ENCODE peak calls at places on chromosomes 11 and 22, in five cellular contexts. F, Z, N, G and W are unnamed samples.

GRCh38 chr11:88383446-88383845 is 45.9 kb upstream of the CTSC start:
- DNase-seq in G (no peak), N (no peak), Z (no peak), F (no peak), W (no peak)

GRCh38 chr11:128463386-128463829 is 124.0 kb downstream of the ETS1 start:
- DNase-seq in N (no peak), Z (no peak), F (no peak), G (no peak), W (no peak)

GRCh38 chr22:41799486-41800347 is 762 bp upstream of the CCDC134 start:
- DNase-seq in Z (peak), N (no peak), G (peak), F (no peak), W (peak)

GRCh38 chr22:42955842-42956241 is 59.1 kb downstream of the PACSIN2 start:
- DNase-seq in F (no peak), G (no peak), Z (no peak), N (no peak), W (no peak)

GRCh38 chr22:42805016-42805997 is 51.8 kb downstream of the ARFGAP3 start:
- DNase-seq in G (no peak), N (no peak), F (no peak), Z (no peak), W (no peak)

GRCh38 chr11:27218498-27219038 is 144.4 kb downstream of the CCDC34 start:
- DNase-seq in N (no peak), Z (no peak), G (no peak), F (peak), W (no peak)

GRCh38 chr11:108561535-108561991 is 32.0 kb downstream of the EXPH5 start:
- DNase-seq in Z (no peak), N (no peak), F (no peak), G (no peak), W (no peak)

GRCh38 chr11:134126197-134126822 is 57.4 kb downstream of the JAM3 start:
- DNase-seq in G (no peak), F (peak), Z (no peak), N (no peak), W (no peak)

GRCh38 chr11:83574516-83574915 is 288.3 kb upstream of the CCDC90B start:
- DNase-seq in F (no peak), N (no peak), Z (no peak), G (no peak), W (no peak)

GRCh38 chr22:46098525-46099475 is 51.5 kb upstream of the PPARA start:
- DNase-seq in G (no peak), N (no peak), Z (no peak), F (no peak), W (no peak)

GRCh38 chr11:107457205-107457557 is 444 bp downstream of the CWF19L2 start:
- DNase-seq in N (peak), F (no peak), G (peak), Z (no peak), W (no peak)

GRCh38 chr11:107453594-107454286 is 3.9 kb downstream of the CWF19L2 start:
- DNase-seq in N (no peak), F (no peak), Z (no peak), G (no peak), W (no peak)

GRCh38 chr11:107457558-107458271 is at the start of gene CWF19L2:
- DNase-seq in N (peak), G (peak), Z (peak), F (peak), W (peak)
- TF ChIP-seq CTCF in N (no peak), G (no peak), Z (no peak), F (no peak), W (no peak)

GRCh38 chr22:50456026-50456425 is 18.8 kb downstream of the SBF1 start:
- DNase-seq in N (no peak), G (no peak), Z (no peak), F (no peak), W (no peak)

GRCh38 chr22:50455201-50455600 is 19.6 kb downstream of the SBF1 start:
- DNase-seq in F (no peak), G (no peak), N (no peak), Z (no peak), W (no peak)

GRCh38 chr22:50454556-50455075 is 20.2 kb downstream of the SBF1 start:
- DNase-seq in G (no peak), Z (no peak), N (no peak), F (no peak), W (no peak)

GRCh38 chr22:50459016-50459415 is 15.8 kb downstream of the SBF1 start:
- DNase-seq in N (no peak), G (no peak), Z (no peak), F (no peak), W (no peak)

DNA sequence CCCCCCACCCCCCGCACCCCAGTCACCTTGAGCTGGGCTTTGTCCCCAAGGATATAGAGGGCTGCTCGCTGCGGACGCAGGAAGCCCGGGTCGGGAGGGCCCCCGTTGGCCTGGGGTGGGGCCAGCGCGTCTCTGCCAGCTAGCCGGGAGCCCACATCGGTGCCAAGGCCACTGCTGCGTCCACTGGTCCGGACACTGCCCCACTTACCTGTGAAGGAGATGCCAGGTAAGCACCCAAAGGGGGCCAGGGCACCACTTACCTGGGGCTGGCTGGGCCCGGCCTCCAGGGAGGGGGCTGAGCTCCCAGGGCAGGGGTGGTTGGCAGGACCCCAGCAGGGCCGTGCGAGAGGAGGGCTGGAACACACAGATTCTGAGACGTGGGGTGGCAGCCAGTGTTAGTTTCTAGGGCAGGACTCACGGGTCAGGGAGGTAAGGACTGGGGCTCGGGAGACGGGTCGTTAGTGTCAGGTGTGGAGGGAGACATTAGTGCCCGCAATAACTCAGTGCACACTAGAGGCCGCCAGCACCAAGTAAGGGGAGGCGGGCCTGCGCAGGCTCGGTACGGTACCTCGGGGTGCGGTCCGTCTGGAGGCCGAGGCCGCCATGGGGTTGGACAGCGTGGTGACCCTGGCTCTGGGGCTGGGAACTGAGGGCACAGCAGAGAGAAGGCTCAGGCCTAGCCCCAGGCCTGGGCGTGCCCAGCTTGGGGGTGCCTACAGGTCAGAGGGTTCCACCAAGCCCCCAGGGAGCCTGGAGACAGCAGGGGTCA is 18.2 kb downstream of the SBF1 start:
- DNase-seq in F (no peak), N (no peak), G (no peak), Z (no peak), W (no peak)
- TF ChIP-seq CTCF in F (peak), N (no peak), G (peak), Z (no peak), W (no peak)

GRCh38 chr11:61183645-61184044 is 19.7 kb upstream of the PGA3 start:
- DNase-seq in G (no peak), Z (no peak), N (no peak), F (no peak), W (no peak)
- TF ChIP-seq CTCF in G (no peak), Z (no peak), N (no peak), F (peak), W (no peak)

GRCh38 chr11:113723706-113724246 is 17.7 kb upstream of the TMPRSS5 start:
- DNase-seq in N (no peak), F (no peak), G (no peak), Z (no peak), W (no peak)

GRCh38 chr11:113722221-113722620 is 16.1 kb upstream of the TMPRSS5 start:
- DNase-seq in N (no peak), G (no peak), Z (no peak), F (no peak), W (no peak)

GRCh38 chr11:113725883-113726405 is 19.8 kb upstream of the TMPRSS5 start:
- DNase-seq in Z (no peak), N (no peak), F (no peak), G (no peak), W (no peak)

GRCh38 chr11:113722934-113723333 is 16.8 kb upstream of the TMPRSS5 start:
- DNase-seq in F (no peak), N (no peak), G (no peak), Z (no peak), W (no peak)

GRCh38 chr11:113725411-113725810 is 19.3 kb upstream of the TMPRSS5 start:
- DNase-seq in G (no peak), N (no peak), Z (no peak), F (no peak), W (no peak)
- TF ChIP-seq CTCF in G (no peak), N (no peak), Z (no peak), F (no peak), W (no peak)

GRCh38 chr11:58742981-58743880 is 11.5 kb upstream of the GLYAT start:
- DNase-seq in Z (no peak), G (no peak), N (no peak), F (no peak), W (no peak)
- TF ChIP-seq CTCF in Z (no peak), G (no peak), N (no peak), F (peak), W (no peak)

DNA sequence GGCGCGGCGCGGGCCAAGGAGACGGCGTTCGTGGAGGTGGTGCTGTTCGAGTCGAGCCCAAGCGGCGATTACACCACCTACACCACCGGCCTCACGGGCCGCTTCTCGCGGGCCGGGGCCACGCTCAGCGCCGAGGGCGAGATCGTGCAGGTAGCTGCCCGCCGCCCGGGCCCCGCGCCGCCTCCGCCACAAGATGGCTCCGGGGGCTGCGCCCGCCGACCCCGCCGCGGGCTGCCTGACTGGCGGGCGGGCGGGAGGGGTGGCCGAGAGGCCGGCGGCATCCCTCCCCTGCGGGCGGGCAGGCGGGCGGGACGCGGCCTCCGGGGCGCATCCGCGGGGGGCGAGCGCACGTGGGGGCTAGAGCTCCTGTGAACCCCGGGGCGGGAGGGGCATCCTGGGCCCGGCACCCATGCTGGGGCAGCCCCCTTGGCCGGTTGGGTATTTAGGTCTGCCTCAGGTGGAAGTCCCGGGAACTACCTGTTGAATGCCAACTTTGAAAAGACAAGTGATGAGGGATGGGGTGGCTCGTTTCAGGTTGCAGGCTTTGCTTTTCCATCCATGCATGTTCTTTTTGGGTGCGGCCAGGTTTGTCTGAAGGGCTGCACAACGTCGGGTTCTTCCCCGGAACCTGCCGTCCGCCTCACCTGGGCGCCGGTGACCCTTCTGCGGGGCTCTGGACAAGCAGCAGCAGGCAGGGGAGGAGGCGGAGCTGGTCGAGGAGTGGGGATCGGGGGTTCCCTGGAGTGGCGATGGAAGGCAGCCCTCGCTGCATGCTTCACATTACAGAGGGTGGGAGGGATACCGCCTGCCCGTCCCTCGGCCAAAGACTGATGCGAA is 763 bp downstream of the ZNRF3 start:
- DNase-seq in F (no peak), N (peak), G (peak), Z (no peak), W (peak)
- TF ChIP-seq CTCF in F (no peak), N (no peak), G (no peak), Z (no peak), W (no peak)

GRCh38 chr11:93221539-93221938 is 23.7 kb upstream of the SLC36A4 start:
- DNase-seq in G (no peak), Z (no peak), F (no peak), N (no peak), W (no peak)

GRCh38 chr11:93220078-93220477 is 22.3 kb upstream of the SLC36A4 start:
- DNase-seq in N (no peak), F (no peak), Z (no peak), G (no peak), W (no peak)

GRCh38 chr11:93229876-93230275 is 32.1 kb upstream of the SLC36A4 start:
- DNase-seq in Z (no peak), F (no peak), G (no peak), N (no peak), W (no peak)

DNA sequence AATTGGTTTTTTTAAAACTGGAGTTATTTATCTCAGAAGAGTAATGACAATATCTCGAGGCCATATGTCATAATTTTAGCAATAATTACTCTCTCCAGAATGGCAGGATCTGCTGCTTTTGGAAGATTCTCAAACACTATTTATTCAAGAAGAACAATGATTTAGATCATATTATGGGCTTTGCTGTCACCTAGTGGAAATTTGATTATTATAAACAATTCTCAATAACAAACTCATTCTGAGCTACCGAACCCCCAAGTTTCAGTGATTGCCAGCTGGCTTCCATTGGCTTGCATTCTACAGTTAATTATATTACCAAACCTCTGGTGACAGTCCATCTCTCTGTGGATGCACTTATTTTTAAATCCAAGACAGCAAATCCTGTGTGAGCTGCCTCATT is 27.9 kb upstream of the SLC36A4 start:
- DNase-seq in N (no peak), G (no peak), Z (no peak), F (no peak), W (no peak)
- TF ChIP-seq CTCF in N (peak), G (peak), Z (peak), F (peak), W (no peak)

DNA sequence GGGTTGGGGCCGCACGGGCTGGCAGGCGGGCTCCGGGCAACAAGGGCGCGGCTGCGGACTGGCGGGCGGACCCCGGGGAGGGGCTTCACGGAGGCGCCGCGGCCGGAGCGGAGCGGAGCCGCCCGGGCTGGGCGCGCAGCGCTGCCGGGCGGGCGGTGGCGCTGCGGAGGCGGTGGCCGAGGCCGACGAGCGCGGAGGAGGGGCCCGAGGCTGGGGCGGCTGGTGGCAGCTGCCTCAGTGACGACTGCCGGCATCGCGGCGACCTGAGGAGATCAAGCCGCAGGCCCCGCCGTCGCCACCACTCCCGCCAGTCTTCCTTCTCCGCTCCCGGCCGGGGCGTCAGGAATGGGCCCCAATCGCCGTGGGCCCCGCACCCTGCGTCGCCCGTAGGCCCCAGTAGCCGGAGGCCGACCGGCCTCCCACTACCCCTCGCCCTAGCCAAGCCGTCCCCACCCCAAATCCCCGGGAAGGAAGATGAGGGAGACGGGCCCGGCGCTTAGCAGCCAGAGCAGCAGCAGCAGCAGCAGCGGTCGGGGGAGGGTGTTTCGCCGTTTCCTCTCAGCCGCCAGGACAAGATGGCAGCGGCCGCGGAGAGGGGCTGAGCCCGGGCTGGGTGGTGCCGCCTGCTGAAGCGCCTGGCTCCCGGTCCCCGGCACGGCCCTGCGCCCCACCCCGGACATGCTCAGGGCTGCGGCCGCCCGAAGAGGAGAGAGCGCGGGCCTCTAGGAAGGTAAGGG is at the start of gene HIPK3:
- DNase-seq in Z (peak), N (peak), G (peak), F (no peak), W (peak)
- TF ChIP-seq CTCF in Z (peak), N (peak), G (peak), F (peak), W (no peak)

GRCh38 chr11:70473873-70474690 is 75.8 kb downstream of the CTTN start:
- DNase-seq in F (no peak), Z (no peak), G (no peak), N (no peak), W (peak)
- TF ChIP-seq CTCF in F (no peak), Z (no peak), G (no peak), N (no peak), W (no peak)

GRCh38 chr22:50701428-50702154 is 29.0 kb downstream of the SHANK3 start:
- DNase-seq in N (no peak), G (no peak), Z (no peak), F (no peak), W (peak)

GRCh38 chr22:50702821-50703725 is 30.4 kb downstream of the SHANK3 start:
- DNase-seq in N (no peak), F (no peak), G (no peak), Z (no peak), W (peak)

GRCh38 chr22:50701076-50701419 is 28.4 kb downstream of the SHANK3 start:
- DNase-seq in F (no peak), G (no peak), N (no peak), Z (no peak), W (no peak)

GRCh38 chr22:50703726-50704509 is 31.3 kb downstream of the SHANK3 start:
- DNase-seq in F (no peak), N (no peak), Z (no peak), G (no peak), W (peak)

DNA sequence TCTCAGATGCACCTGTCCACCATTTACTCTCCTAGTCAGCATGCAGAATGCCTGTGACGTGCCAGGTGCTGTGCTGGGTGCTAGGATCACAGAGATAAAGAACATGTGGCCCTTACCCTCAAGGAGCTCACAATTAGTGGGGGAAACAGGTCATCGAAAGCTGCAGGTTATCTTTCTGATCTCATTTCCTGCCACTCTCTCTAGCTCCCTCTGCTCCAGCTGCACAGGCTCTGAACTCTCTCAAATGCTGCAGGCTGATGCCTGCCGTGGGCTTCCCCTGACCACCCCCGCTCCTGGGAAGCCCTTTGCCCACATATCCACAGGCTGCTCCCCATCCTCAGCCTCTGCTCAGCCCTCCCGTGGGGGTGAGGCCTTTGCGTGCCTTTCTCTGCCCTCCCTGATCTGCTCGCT is 29.6 kb downstream of the SHANK3 start:
- DNase-seq in Z (no peak), N (no peak), F (no peak), G (no peak), W (peak)
- TF ChIP-seq CTCF in Z (no peak), N (no peak), F (no peak), G (no peak), W (no peak)